ENCODE peak calls at places on chromosomes 13 and 19, in six cellular contexts. One of them, this sample, is unnamed.

GRCh38 chr19:409515-410242 is 732 bp upstream of the C2CD4C start:
- DNase-seq in IMR-90: no peak
- DNase-seq in NCI-H2107: no peak
- DNase-seq in LHCN-M2: no peak
- DNase-seq in AG04450: no peak
- DNase-seq in kidney glomerular epithelial cell: no peak
- DNase-seq in this sample: no peak

GRCh38 chr19:33397536-33398360 is 24.2 kb downstream of the CEBPG start:
- DNase-seq in IMR-90: no peak
- DNase-seq in NCI-H2107: no peak
- DNase-seq in LHCN-M2: no peak
- DNase-seq in AG04450: no peak
- DNase-seq in kidney glomerular epithelial cell: no peak
- DNase-seq in this sample: no peak

GRCh38 chr13:19984430-19985218 is 26.1 kb downstream of the ZMYM2 start:
- DNase-seq in IMR-90: peak; percentile 72
- DNase-seq in NCI-H2107: no peak
- DNase-seq in LHCN-M2: peak; percentile 45
- DNase-seq in AG04450: peak; percentile 32
- DNase-seq in kidney glomerular epithelial cell: peak; percentile 22
- DNase-seq in this sample: no peak

GRCh38 chr13:44109986-44110640 is 230.4 kb downstream of the LACC1 start:
- DNase-seq in IMR-90: no peak
- DNase-seq in NCI-H2107: no peak
- DNase-seq in LHCN-M2: no peak
- DNase-seq in AG04450: no peak
- DNase-seq in kidney glomerular epithelial cell: peak; percentile 75
- DNase-seq in this sample: no peak

GRCh38 chr19:5863030-5863665 is 7.2 kb downstream of the FUT5 start:
- DNase-seq in IMR-90: no peak
- DNase-seq in NCI-H2107: no peak
- DNase-seq in LHCN-M2: no peak
- DNase-seq in AG04450: no peak
- DNase-seq in kidney glomerular epithelial cell: no peak
- DNase-seq in this sample: no peak

GRCh38 chr19:32480321-32480720 is 74.8 kb downstream of the DPY19L3 start:
- DNase-seq in IMR-90: no peak
- DNase-seq in NCI-H2107: no peak
- DNase-seq in LHCN-M2: no peak
- DNase-seq in AG04450: no peak
- DNase-seq in kidney glomerular epithelial cell: no peak
- DNase-seq in this sample: no peak

GRCh38 chr13:94712812-94713555 is 639 bp upstream of the SOX21 start:
- DNase-seq in IMR-90: peak; percentile 46
- DNase-seq in NCI-H2107: no peak
- DNase-seq in LHCN-M2: peak; percentile 13
- DNase-seq in AG04450: no peak
- DNase-seq in kidney glomerular epithelial cell: no peak
- DNase-seq in this sample: peak; percentile 53

GRCh38 chr13:76307157-76307556 is 579.0 kb downstream of the KCTD12 start:
- DNase-seq in IMR-90: peak; percentile 79
- DNase-seq in NCI-H2107: no peak
- DNase-seq in LHCN-M2: no peak
- DNase-seq in AG04450: peak; percentile 20
- DNase-seq in kidney glomerular epithelial cell: no peak
- DNase-seq in this sample: no peak

GRCh38 chr13:93003531-93003930 is 223.1 kb upstream of the GPC6 start:
- DNase-seq in IMR-90: no peak
- DNase-seq in NCI-H2107: no peak
- DNase-seq in LHCN-M2: peak; percentile 69
- DNase-seq in AG04450: no peak
- DNase-seq in kidney glomerular epithelial cell: no peak
- DNase-seq in this sample: no peak

GRCh38 chr19:54415208-54415900 is at the start of gene TTYH1:
- DNase-seq in IMR-90: no peak
- DNase-seq in NCI-H2107: no peak
- DNase-seq in LHCN-M2: no peak
- DNase-seq in AG04450: no peak
- DNase-seq in kidney glomerular epithelial cell: no peak
- DNase-seq in this sample: peak; percentile 58

GRCh38 chr13:33953781-33954180 is 135.8 kb downstream of the RFC3 start:
- DNase-seq in IMR-90: no peak
- DNase-seq in NCI-H2107: no peak
- DNase-seq in LHCN-M2: no peak
- DNase-seq in AG04450: no peak
- DNase-seq in kidney glomerular epithelial cell: no peak
- DNase-seq in this sample: no peak

GRCh38 chr19:19121371-19121770 is 16.9 kb downstream of the TMEM161A start:
- DNase-seq in IMR-90: no peak
- DNase-seq in NCI-H2107: no peak
- DNase-seq in LHCN-M2: no peak
- DNase-seq in AG04450: no peak
- DNase-seq in kidney glomerular epithelial cell: no peak
- DNase-seq in this sample: no peak

GRCh38 chr19:3151563-3152430 is 16.0 kb downstream of the GNA15 start:
- DNase-seq in IMR-90: no peak
- DNase-seq in NCI-H2107: no peak
- DNase-seq in LHCN-M2: peak; percentile 34
- DNase-seq in AG04450: no peak
- DNase-seq in kidney glomerular epithelial cell: no peak
- DNase-seq in this sample: no peak

GRCh38 chr13:50222569-50223332 is 207.5 kb downstream of the KCNRG start:
- DNase-seq in IMR-90: peak; percentile 68
- DNase-seq in NCI-H2107: no peak
- DNase-seq in LHCN-M2: peak; percentile 82
- DNase-seq in AG04450: no peak
- DNase-seq in kidney glomerular epithelial cell: no peak
- DNase-seq in this sample: peak; percentile 15

GRCh38 chr13:100196380-100196779 is 107.5 kb downstream of the PCCA start:
- DNase-seq in IMR-90: no peak
- DNase-seq in NCI-H2107: no peak
- DNase-seq in LHCN-M2: no peak
- DNase-seq in AG04450: no peak
- DNase-seq in kidney glomerular epithelial cell: no peak
- DNase-seq in this sample: no peak

GRCh38 chr19:2243274-2244121 is 5.6 kb upstream of the AMH start:
- DNase-seq in IMR-90: no peak
- DNase-seq in NCI-H2107: no peak
- DNase-seq in LHCN-M2: no peak
- DNase-seq in AG04450: no peak
- DNase-seq in kidney glomerular epithelial cell: no peak
- DNase-seq in this sample: no peak

GRCh38 chr13:23610187-23610576 is 40.0 kb downstream of the TNFRSF19 start:
- DNase-seq in IMR-90: peak; percentile 35
- DNase-seq in NCI-H2107: no peak
- DNase-seq in LHCN-M2: peak; percentile 53
- DNase-seq in AG04450: no peak
- DNase-seq in kidney glomerular epithelial cell: no peak
- DNase-seq in this sample: no peak

GRCh38 chr13:24032252-24032651 is 128.3 kb upstream of the SPATA13 start:
- DNase-seq in IMR-90: peak; percentile 84
- DNase-seq in NCI-H2107: no peak
- DNase-seq in LHCN-M2: peak; percentile 56
- DNase-seq in AG04450: peak; percentile 65
- DNase-seq in kidney glomerular epithelial cell: no peak
- DNase-seq in this sample: no peak

GRCh38 chr13:42392180-42392579 is 120.2 kb downstream of the AKAP11 start:
- DNase-seq in IMR-90: no peak
- DNase-seq in NCI-H2107: no peak
- DNase-seq in LHCN-M2: no peak
- DNase-seq in AG04450: no peak
- DNase-seq in kidney glomerular epithelial cell: no peak
- DNase-seq in this sample: no peak

GRCh38 chr19:12996542-12997094 is 1.3 kb downstream of the NFIX start:
- DNase-seq in IMR-90: peak; percentile 22
- DNase-seq in NCI-H2107: no peak
- DNase-seq in LHCN-M2: peak; percentile 40
- DNase-seq in AG04450: no peak
- DNase-seq in kidney glomerular epithelial cell: no peak
- DNase-seq in this sample: no peak

GRCh38 chr19:49690656-49691242 is at the start of gene CPT1C:
- DNase-seq in IMR-90: peak; percentile 79
- DNase-seq in NCI-H2107: peak; percentile 93
- DNase-seq in LHCN-M2: peak; percentile 58
- DNase-seq in AG04450: peak; percentile 61
- DNase-seq in kidney glomerular epithelial cell: peak; percentile 3
- DNase-seq in this sample: peak; percentile 64

GRCh38 chr13:40777957-40778235 is 6.9 kb upstream of the MRPS31 start:
- DNase-seq in IMR-90: no peak
- DNase-seq in NCI-H2107: no peak
- DNase-seq in LHCN-M2: no peak
- DNase-seq in AG04450: no peak
- DNase-seq in kidney glomerular epithelial cell: no peak
- DNase-seq in this sample: no peak

GRCh38 chr19:51887522-51888498 is at the start of gene ZNF577:
- DNase-seq in IMR-90: peak; percentile 93
- DNase-seq in NCI-H2107: no peak
- DNase-seq in LHCN-M2: peak; percentile 85
- DNase-seq in AG04450: peak; percentile 74
- DNase-seq in kidney glomerular epithelial cell: peak; percentile 58
- DNase-seq in this sample: peak; percentile 73

GRCh38 chr13:43264460-43264859 is 241.1 kb downstream of the DNAJC15 start:
- DNase-seq in IMR-90: no peak
- DNase-seq in NCI-H2107: no peak
- DNase-seq in LHCN-M2: no peak
- DNase-seq in AG04450: no peak
- DNase-seq in kidney glomerular epithelial cell: no peak
- DNase-seq in this sample: no peak

GRCh38 chr19:48283908-48284307 is 14.0 kb downstream of the ZNF114 start:
- DNase-seq in IMR-90: peak; percentile 97
- DNase-seq in NCI-H2107: no peak
- DNase-seq in LHCN-M2: peak; percentile 64
- DNase-seq in AG04450: peak; percentile 90
- DNase-seq in kidney glomerular epithelial cell: no peak
- DNase-seq in this sample: no peak

GRCh38 chr13:22665531-22665930 is 515.2 kb upstream of the SGCG start:
- DNase-seq in IMR-90: no peak
- DNase-seq in NCI-H2107: no peak
- DNase-seq in LHCN-M2: no peak
- DNase-seq in AG04450: no peak
- DNase-seq in kidney glomerular epithelial cell: no peak
- DNase-seq in this sample: no peak

GRCh38 chr13:101424381-101425155 is 8.3 kb upstream of the NALCN start:
- DNase-seq in IMR-90: peak; percentile 57
- DNase-seq in NCI-H2107: no peak
- DNase-seq in LHCN-M2: peak; percentile 70
- DNase-seq in AG04450: peak; percentile 4
- DNase-seq in kidney glomerular epithelial cell: no peak
- DNase-seq in this sample: peak; percentile 47